ENCODE peak calls at places on chromosomes 5 and 9, in eight cellular contexts. O is left lung; Z is activated T-helper 1 cell treated with Interleukin-2 at 50 U/mL for 16 hours; D is WERI-Rb-1; N is stimulated activated CD4-positive, alpha-beta T cell treated with anti-CD3 and anti-CD28 coated beads, Interleukin-1b, Interleukin-23, amount 100 ng/mL, for 1 hour; W is neural crest cell; R is GM13977; T is RPMI8226. P is an unnamed sample.

GRCh38 chr5:33563983-33564908 is 123.5 kb downstream of the TARS1 start:
- DNase-seq in R (no peak), D (no peak), Z (no peak), O (no peak), T (no peak), W (no peak), N (no peak), P (no peak)

GRCh38 chr5:178305801-178306200 is 73.2 kb upstream of the PHYKPL start:
- DNase-seq in O (peak; percentile 58), R (no peak), D (no peak), W (no peak), T (no peak), N (no peak), Z (no peak), P (no peak)

GRCh38 chr5:172599204-172599567 is 41.9 kb upstream of the NEURL1B start:
- DNase-seq in O (no peak), D (no peak), W (no peak), Z (no peak), R (no peak), T (no peak), N (no peak), P (no peak)

GRCh38 chr5:66363097-66363496 is 219.0 kb downstream of the SREK1 start:
- DNase-seq in Z (no peak), W (no peak), D (no peak), N (no peak), O (no peak), T (no peak), R (no peak), P (no peak)

GRCh38 chr5:78508231-78508765 is 140.3 kb downstream of the LHFPL2 start:
- DNase-seq in O (no peak), N (no peak), R (no peak), D (no peak), T (no peak), Z (no peak), W (no peak), P (no peak)

GRCh38 chr9:116020801-116021200 is 132.8 kb upstream of the PAPPA start:
- DNase-seq in N (no peak), D (no peak), T (no peak), O (no peak), W (no peak), R (no peak), Z (no peak), P (no peak)

GRCh38 chr9:4927701-4928100 is 57.4 kb upstream of the JAK2 start:
- DNase-seq in Z (no peak), T (no peak), O (no peak), W (no peak), D (no peak), R (no peak), N (no peak), P (no peak)

GRCh38 chr5:126031989-126032716 is 391.1 kb upstream of the GRAMD2B start:
- DNase-seq in N (no peak), T (no peak), D (no peak), Z (no peak), O (no peak), R (no peak), W (no peak), P (no peak)

GRCh38 chr9:101675341-101675740 is 63.1 kb downstream of the GRIN3A start:
- DNase-seq in O (no peak), W (no peak), Z (no peak), N (no peak), D (no peak), T (no peak), R (no peak), P (no peak)

GRCh38 chr5:78699565-78700143 is 51.1 kb upstream of the LHFPL2 start:
- DNase-seq in O (no peak), Z (no peak), N (no peak), D (no peak), T (no peak), R (no peak), W (peak; percentile 8), P (no peak)

GRCh38 chr5:167587768-167588167 is 703.7 kb upstream of the WWC1 start:
- DNase-seq in Z (no peak), R (no peak), N (no peak), T (no peak), D (peak; percentile 60), O (no peak), W (peak; percentile 14), P (no peak)

GRCh38 chr5:107997338-107997979 is 326.7 kb upstream of the EFNA5 start:
- DNase-seq in D (no peak), R (no peak), W (no peak), N (no peak), O (no peak), Z (no peak), T (no peak), P (no peak)

GRCh38 chr9:113468716-113469448 is 5.4 kb downstream of the RGS3 start:
- DNase-seq in D (no peak), R (no peak), Z (no peak), W (no peak), O (no peak), N (no peak), T (no peak), P (no peak)

GRCh38 chr5:159910207-159910842 is 6.0 kb upstream of the ADRA1B start:
- DNase-seq in R (no peak), N (no peak), D (no peak), W (no peak), T (no peak), Z (no peak), O (no peak), P (no peak)

GRCh38 chr9:106035810-106036209 is 341.5 kb downstream of the TMEM38B start:
- DNase-seq in Z (no peak), O (no peak), W (no peak), N (no peak), T (no peak), D (no peak), R (no peak), P (no peak)

GRCh38 chr5:1172670-1173404 is 28.6 kb upstream of the SLC6A19 start:
- DNase-seq in N (no peak), R (no peak), T (no peak), D (no peak), Z (no peak), W (no peak), O (peak; percentile 27), P (no peak)

GRCh38 chr9:125190371-125190801 is 783 bp upstream of the PPP6C start:
- DNase-seq in R (peak; percentile 29), D (no peak), T (peak; percentile 23), Z (peak; percentile 5), O (no peak), N (no peak), W (no peak), P (peak; percentile 3)

P was measured in activated CD4-positive, alpha-beta T cell treated with anti-CD3 and anti-CD28 coated beads for 4 hours.